ENCODE peak calls at places on chromosomes 4 and X, in ten cellular contexts. B is small intestine; R is SJSA1; N is CD8-positive, alpha-beta memory T cell; W is pancreas; Q is thyroid gland; O is astrocyte of the cerebellum; K is cardiac fibroblast; S is fibroblast of the aortic adventitia; I is heart right ventricle. F is an unnamed sample.

GRCh38 chr4:150049682-150050081 is 28.6 kb upstream of the DCLK2 start:
- DNase-seq in B (no peak), R (no peak), N (no peak), W (no peak), Q (no peak), O (no peak), K (no peak), S (no peak), I (no peak), F (no peak)

GRCh38 chrX:100072286-100072685 is 337.8 kb downstream of the PCDH19 start:
- DNase-seq in B (no peak), R (no peak), N (no peak), W (no peak), Q (no peak), O (no peak), K (no peak), S (peak), I (no peak), F (no peak)

GRCh38 chrX:55011294-55011693 is 11.1 kb downstream of the APEX2 start:
- DNase-seq in B (no peak), R (no peak), N (no peak), W (no peak), Q (no peak), O (no peak), K (no peak), S (peak), I (no peak), F (no peak)

GRCh38 chrX:15495801-15496200 is 2.7 kb upstream of the PIR start:
- DNase-seq in B (no peak), R (no peak), N (no peak), W (no peak), Q (no peak), O (no peak), K (no peak), S (no peak), I (no peak), F (no peak)

GRCh38 chrX:133650262-133650661 is 235.0 kb upstream of the GPC4 start:
- DNase-seq in B (no peak), R (no peak), N (no peak), W (no peak), Q (no peak), O (no peak), K (no peak), S (no peak), I (no peak), F (no peak)

GRCh38 chr4:168631241-168632151 is 134.6 kb downstream of the PALLD start:
- DNase-seq in B (peak), R (peak), N (no peak), W (peak), Q (peak), O (peak), K (peak), S (peak), I (peak), F (no peak)

GRCh38 chr4:144656857-144657256 is 10.9 kb downstream of the HHIP start:
- DNase-seq in B (no peak), R (no peak), N (no peak), W (no peak), Q (no peak), O (peak), K (peak), S (peak), I (no peak), F (no peak)

GRCh38 chr4:105520819-105521790 is 31.3 kb upstream of the ARHGEF38 start:
- DNase-seq in B (peak), R (no peak), N (no peak), W (peak), Q (peak), O (peak), K (peak), S (peak), I (no peak), F (no peak)

GRCh38 chr4:71630783-71631182 is 153.1 kb downstream of the GC start:
- DNase-seq in B (peak), R (no peak), N (no peak), W (no peak), Q (no peak), O (no peak), K (no peak), S (no peak), I (no peak), F (no peak)

GRCh38 chrX:57595381-57595811 is 3.6 kb downstream of the ZXDB start:
- DNase-seq in B (peak), R (no peak), N (peak), W (no peak), Q (no peak), O (peak), K (peak), S (peak), I (no peak), F (peak)

GRCh38 chrX:57596109-57596870 is 4.5 kb downstream of the ZXDB start:
- DNase-seq in B (no peak), R (no peak), N (no peak), W (no peak), Q (no peak), O (no peak), K (no peak), S (peak), I (no peak), F (no peak)
- H3K4me3 ChIP-seq in B (no peak), R (no peak), N (no peak), W (no peak), Q (no peak), O (peak), K (peak), S (peak), I (peak), F (no peak)

GRCh38 chrX:47513697-47514085 is 30.7 kb upstream of the ZNF41 start:
- DNase-seq in B (peak), R (no peak), N (no peak), W (no peak), Q (no peak), O (no peak), K (peak), S (no peak), I (no peak), F (no peak)
- H3K4me3 ChIP-seq in B (peak), R (no peak), N (peak), W (no peak), Q (no peak), O (peak), K (peak), S (peak), I (peak), F (peak)

DNA sequence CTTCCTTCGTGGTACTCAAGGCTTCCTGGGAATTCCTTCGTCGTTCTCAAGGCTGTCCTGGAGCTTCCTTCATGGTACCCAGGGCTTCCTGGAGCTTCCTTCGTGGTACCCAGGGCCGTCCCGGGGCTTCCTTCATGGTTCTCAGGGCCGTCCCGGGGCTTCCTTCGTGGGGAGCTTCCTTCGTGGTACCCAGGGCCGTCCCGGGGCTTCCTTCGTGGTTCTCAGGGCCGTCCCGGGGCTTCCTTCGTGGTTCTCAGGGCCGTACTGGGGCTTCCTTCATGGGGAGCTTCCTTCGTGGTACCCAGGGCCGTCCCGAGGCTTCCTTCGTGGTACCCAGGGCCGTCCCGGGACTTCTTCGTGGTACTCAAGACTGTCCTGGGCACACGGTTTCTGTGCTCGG is 339.6 kb upstream of the FAT1 start:
- DNase-seq in B (no peak), R (no peak), N (no peak), W (no peak), Q (no peak), O (no peak), K (no peak), S (no peak), I (no peak), F (no peak)
- H3K4me3 ChIP-seq in B (no peak), R (no peak), N (no peak), W (no peak), Q (no peak), O (no peak), K (no peak), S (no peak), I (no peak), F (no peak)

DNA sequence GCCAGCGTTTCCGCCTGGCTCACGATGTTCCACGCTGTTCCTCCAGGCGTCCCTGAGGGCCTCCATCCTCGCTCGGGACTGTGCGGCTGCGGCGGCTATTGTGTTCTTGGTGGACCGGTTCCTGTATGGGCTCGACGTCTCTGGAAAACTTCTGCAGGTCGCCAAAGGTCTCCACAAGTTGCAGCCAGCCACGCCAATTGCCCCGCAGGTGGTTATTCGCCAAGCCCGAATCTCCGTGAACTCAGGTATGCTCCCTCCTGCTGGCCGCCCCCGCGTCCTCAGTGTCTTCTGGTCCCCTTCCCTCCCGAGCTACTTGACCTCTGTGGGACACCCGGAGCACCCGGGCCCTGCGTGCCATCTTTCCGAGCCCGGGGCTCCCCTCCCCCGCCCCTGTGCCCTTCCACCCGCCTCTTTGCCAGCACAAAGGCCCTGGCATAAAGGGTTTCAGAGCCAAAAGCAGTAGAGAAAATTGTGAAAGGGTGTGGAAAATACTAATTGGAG is 104.1 kb downstream of the NEUROG2 start:
- DNase-seq in B (no peak), R (no peak), N (no peak), W (no peak), Q (peak), O (no peak), K (no peak), S (no peak), I (peak), F (no peak)
- H3K4me3 ChIP-seq in B (no peak), R (no peak), N (no peak), W (no peak), Q (no peak), O (peak), K (no peak), S (no peak), I (no peak), F (no peak)

GRCh38 chrX:118503260-118504041 is 7.8 kb downstream of the DOCK11 start:
- DNase-seq in B (no peak), R (no peak), N (no peak), W (no peak), Q (no peak), O (no peak), K (peak), S (no peak), I (no peak), F (no peak)
- H3K4me3 ChIP-seq in B (no peak), R (no peak), N (peak), W (no peak), Q (no peak), O (no peak), K (no peak), S (no peak), I (no peak), F (no peak)

GRCh38 chr4:157075401-157075800 is 549 bp upstream of the GLRB start:
- DNase-seq in B (no peak), R (no peak), N (no peak), W (no peak), Q (no peak), O (no peak), K (no peak), S (no peak), I (no peak), F (no peak)

GRCh38 chr4:157080605-157081004 is 4.7 kb downstream of the GLRB start:
- DNase-seq in B (no peak), R (no peak), N (no peak), W (no peak), Q (no peak), O (no peak), K (no peak), S (no peak), I (no peak), F (no peak)

GRCh38 chr4:157075811-157076577 is at the start of gene GLRB:
- DNase-seq in B (peak), R (peak), N (no peak), W (peak), Q (peak), O (no peak), K (peak), S (peak), I (peak), F (no peak)

GRCh38 chr4:157079441-157079840 is 3.5 kb downstream of the GLRB start:
- DNase-seq in B (no peak), R (no peak), N (no peak), W (no peak), Q (no peak), O (no peak), K (no peak), S (no peak), I (no peak), F (no peak)

DNA sequence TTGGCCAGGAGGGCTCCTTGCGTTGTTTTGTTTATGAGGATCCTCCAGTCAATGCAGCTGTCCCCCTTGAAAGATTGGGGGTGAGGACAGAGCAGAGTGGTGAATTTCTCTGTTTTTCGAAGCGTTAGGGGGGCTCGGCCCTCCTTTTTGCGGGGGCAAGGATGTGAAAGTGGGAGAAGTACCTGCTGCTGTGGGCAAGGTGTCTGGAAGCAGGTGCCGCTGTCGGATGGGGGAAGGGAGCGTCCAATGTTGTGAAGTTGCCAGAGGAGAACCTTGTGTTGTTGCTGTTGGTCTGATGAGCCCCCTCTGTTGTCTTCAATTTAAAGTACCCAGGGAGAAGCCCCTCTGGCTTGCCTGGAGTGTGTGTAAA is 613 bp downstream of the GLRB start:
- DNase-seq in B (peak), R (no peak), N (no peak), W (peak), Q (peak), O (no peak), K (no peak), S (no peak), I (no peak), F (no peak)
- H3K4me3 ChIP-seq in B (no peak), R (peak), N (no peak), W (peak), Q (no peak), O (peak), K (peak), S (peak), I (peak), F (peak)

GRCh38 chrX:152638443-152638904 is 779 bp downstream of the GABRQ start:
- DNase-seq in B (no peak), R (no peak), N (no peak), W (no peak), Q (no peak), O (no peak), K (no peak), S (no peak), I (no peak), F (no peak)
- H3K4me3 ChIP-seq in B (no peak), R (no peak), N (no peak), W (no peak), Q (no peak), O (peak), K (no peak), S (no peak), I (no peak), F (no peak)

GRCh38 chr4:26372076-26372475 is 51.3 kb downstream of the RBPJ start:
- DNase-seq in B (no peak), R (no peak), N (no peak), W (no peak), Q (no peak), O (no peak), K (no peak), S (no peak), I (no peak), F (no peak)
- H3K4me3 ChIP-seq in B (no peak), R (no peak), N (no peak), W (no peak), Q (no peak), O (no peak), K (no peak), S (no peak), I (no peak), F (no peak)

DNA sequence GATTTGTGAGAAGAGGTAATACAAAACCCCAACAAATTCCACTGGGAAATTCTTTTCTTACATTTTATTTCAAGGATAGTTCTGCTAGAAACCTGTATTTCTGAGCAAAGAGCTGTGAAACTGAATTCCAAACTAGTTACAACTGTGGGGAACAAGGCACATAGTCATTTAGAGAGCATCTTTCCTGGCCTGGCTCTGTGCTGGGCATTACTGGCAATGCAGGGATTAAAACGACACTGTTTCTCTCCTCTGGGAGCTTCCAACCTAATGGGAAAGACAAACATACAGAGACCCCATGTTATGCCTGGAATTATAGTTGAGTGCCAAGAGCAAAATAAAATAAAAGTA is 36.5 kb downstream of the SUPT20HL1 start:
- DNase-seq in B (no peak), R (no peak), N (no peak), W (no peak), Q (no peak), O (no peak), K (no peak), S (no peak), I (no peak), F (no peak)
- H3K4me3 ChIP-seq in B (no peak), R (no peak), N (no peak), W (no peak), Q (no peak), O (no peak), K (no peak), S (no peak), I (no peak), F (no peak)

F was measured in BJ.